ENCODE peak calls at places on chromosomes 16 and 17, in nine cellular contexts. P, D, L, S, V, Q, W, G and X are unnamed samples.

GRCh38 chr16:30997887-30998711 is 12.3 kb downstream of the STX1B start:
- DNase-seq in P (no peak), D (peak), L (no peak), S (peak), V (peak), Q (no peak), W (no peak), G (peak), X (peak)

GRCh38 chr16:85288869-85289660 is 176.8 kb upstream of the CIBAR2 start:
- DNase-seq in P (no peak), D (no peak), L (no peak), S (no peak), V (no peak), Q (no peak), W (no peak), G (no peak), X (no peak)

GRCh38 chr16:54931041-54931756 is 534 bp downstream of the IRX5 start:
- DNase-seq in P (peak), D (peak), L (peak), S (peak), V (no peak), Q (peak), W (no peak), G (no peak), X (no peak)

GRCh38 chr17:45127583-45128300 is 4.6 kb downstream of the PLCD3 start:
- DNase-seq in P (no peak), D (peak), L (peak), S (no peak), V (no peak), Q (peak), W (no peak), G (no peak), X (no peak)

GRCh38 chr16:73041644-73042043 is 6.3 kb downstream of the ZFHX3 start:
- DNase-seq in P (no peak), D (no peak), L (no peak), S (no peak), V (no peak), Q (no peak), W (no peak), G (no peak), X (no peak)

GRCh38 chr16:23514381-23515152 is 4.3 kb upstream of the GGA2 start:
- DNase-seq in P (no peak), D (no peak), L (no peak), S (no peak), V (no peak), Q (peak), W (no peak), G (no peak), X (no peak)

GRCh38 chr17:9887521-9887920 is 17.6 kb downstream of the RCVRN start:
- DNase-seq in P (no peak), D (no peak), L (no peak), S (no peak), V (peak), Q (no peak), W (no peak), G (no peak), X (peak)

GRCh38 chr16:77191259-77191969 is 424 bp downstream of the MON1B start:
- DNase-seq in P (no peak), D (no peak), L (peak), S (no peak), V (peak), Q (peak), W (peak), G (peak), X (peak)

GRCh38 chr17:79028496-79029326 is 4.7 kb downstream of the C1QTNF1 start:
- DNase-seq in P (no peak), D (peak), L (peak), S (no peak), V (no peak), Q (peak), W (peak), G (no peak), X (no peak)
- TF ChIP-seq CTCF in P (peak), D (peak), L (no peak), S (peak), V (no peak), Q (no peak), W (no peak), G (peak), X (no peak)

DNA sequence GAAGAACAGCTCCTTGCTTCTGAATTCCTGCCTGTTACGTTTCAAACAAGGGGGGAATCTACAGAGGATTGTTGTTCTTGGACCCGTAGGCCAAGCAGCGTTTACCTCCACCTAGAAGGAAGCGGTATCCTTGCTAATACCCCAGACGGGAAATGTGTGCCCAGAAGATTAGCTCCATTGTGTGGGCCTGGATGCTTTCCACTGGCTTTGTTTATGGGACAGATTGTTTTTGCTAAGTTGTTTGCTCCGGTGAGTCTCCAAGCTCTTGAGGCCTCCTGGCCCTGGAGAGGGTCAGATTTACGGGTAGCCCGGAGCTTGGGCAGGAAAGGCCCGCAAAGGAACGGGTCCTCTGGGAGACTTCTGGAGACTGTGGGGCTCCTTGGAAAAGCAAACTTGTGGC is 28.4 kb upstream of the MRTFB start:
- DNase-seq in P (no peak), D (no peak), L (no peak), S (no peak), V (no peak), Q (no peak), W (no peak), G (no peak), X (no peak)
- H3K27ac ChIP-seq in P (no peak), D (peak), L (no peak), S (no peak), V (no peak), Q (no peak), W (no peak), G (no peak), X (no peak)

GRCh38 chr16:87414251-87414680 is 22.1 kb downstream of the MAP1LC3B start:
- DNase-seq in P (no peak), D (no peak), L (no peak), S (no peak), V (no peak), Q (no peak), W (peak), G (no peak), X (no peak)

GRCh38 chr16:87412371-87412995 is 20.3 kb downstream of the MAP1LC3B start:
- DNase-seq in P (no peak), D (no peak), L (no peak), S (no peak), V (no peak), Q (no peak), W (peak), G (no peak), X (no peak)

GRCh38 chr16:87410958-87411357 is 18.8 kb downstream of the MAP1LC3B start:
- DNase-seq in P (no peak), D (no peak), L (no peak), S (peak), V (no peak), Q (no peak), W (peak), G (no peak), X (no peak)

GRCh38 chr16:87411375-87412271 is 19.5 kb downstream of the MAP1LC3B start:
- DNase-seq in P (no peak), D (no peak), L (no peak), S (no peak), V (no peak), Q (no peak), W (peak), G (no peak), X (no peak)

GRCh38 chr16:87412996-87413421 is 20.9 kb downstream of the MAP1LC3B start:
- DNase-seq in P (no peak), D (no peak), L (no peak), S (peak), V (no peak), Q (no peak), W (peak), G (no peak), X (no peak)
- TF ChIP-seq CTCF in P (no peak), D (no peak), L (no peak), S (peak), V (no peak), Q (no peak), W (no peak), G (no peak), X (no peak)

GRCh38 chr17:78432226-78432894 is 53.9 kb downstream of the PGS1 start:
- DNase-seq in P (no peak), D (no peak), L (peak), S (no peak), V (no peak), Q (no peak), W (no peak), G (no peak), X (no peak)
- H3K27ac ChIP-seq in P (no peak), D (no peak), L (no peak), S (no peak), V (no peak), Q (no peak), W (no peak), G (no peak), X (no peak)

GRCh38 chr16:64008131-64008530 is 1113.7 kb downstream of the CDH11 start:
- DNase-seq in P (no peak), D (no peak), L (no peak), S (no peak), V (no peak), Q (no peak), W (no peak), G (peak), X (no peak)
- TF ChIP-seq CTCF in P (no peak), D (no peak), L (no peak), S (no peak), V (no peak), Q (no peak), W (no peak), G (no peak), X (no peak)

GRCh38 chr17:57589151-57590034 is 155.7 kb downstream of the CCDC182 start:
- DNase-seq in P (no peak), D (no peak), L (no peak), S (no peak), V (no peak), Q (peak), W (peak), G (no peak), X (no peak)
- H3K27ac ChIP-seq in P (no peak), D (no peak), L (no peak), S (no peak), V (no peak), Q (no peak), W (no peak), G (no peak), X (no peak)

DNA sequence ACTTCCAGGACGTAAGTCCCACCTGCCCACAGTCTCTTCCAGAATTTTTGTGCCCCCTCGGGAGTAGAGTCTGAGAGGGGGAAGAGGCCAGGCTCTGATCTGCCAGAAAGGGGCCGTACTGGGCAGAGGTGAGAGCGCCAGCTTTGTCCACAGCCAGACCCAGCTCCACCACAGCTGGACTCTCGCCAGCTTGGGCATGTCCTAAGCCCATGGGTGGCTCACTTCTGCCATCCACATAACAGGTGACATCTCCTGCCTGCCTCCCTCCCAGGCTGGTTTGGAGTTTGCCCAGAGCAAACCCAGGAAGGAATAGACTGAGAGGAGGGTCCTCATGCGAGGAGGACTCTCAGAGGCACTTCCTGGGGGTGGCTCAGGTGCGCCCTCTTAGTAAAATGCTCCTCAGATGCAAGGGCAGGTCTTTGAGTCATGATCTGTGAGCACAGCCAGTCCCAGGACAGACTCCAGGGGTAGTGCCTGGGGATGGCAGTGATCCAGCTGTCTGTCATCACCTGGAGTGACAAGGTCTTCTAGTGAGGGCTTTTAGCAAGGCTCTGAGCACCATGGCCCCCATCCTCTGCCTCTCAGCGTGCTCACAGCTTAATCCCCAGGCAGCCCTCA is 89.2 kb downstream of the AMFR start:
- DNase-seq in P (no peak), D (no peak), L (no peak), S (no peak), V (no peak), Q (peak), W (no peak), G (no peak), X (peak)
- TF ChIP-seq CTCF in P (no peak), D (no peak), L (no peak), S (peak), V (no peak), Q (no peak), W (no peak), G (no peak), X (no peak)

GRCh38 chr17:20948984-20949777 is 93.6 kb downstream of the USP22 start:
- DNase-seq in P (no peak), D (no peak), L (no peak), S (no peak), V (no peak), Q (no peak), W (no peak), G (no peak), X (no peak)

GRCh38 chr17:20955437-20956323 is 87.1 kb downstream of the USP22 start:
- DNase-seq in P (no peak), D (no peak), L (no peak), S (no peak), V (peak), Q (no peak), W (no peak), G (peak), X (no peak)

GRCh38 chr17:20952183-20952582 is 90.6 kb downstream of the USP22 start:
- DNase-seq in P (no peak), D (no peak), L (no peak), S (no peak), V (no peak), Q (no peak), W (no peak), G (no peak), X (no peak)

DNA sequence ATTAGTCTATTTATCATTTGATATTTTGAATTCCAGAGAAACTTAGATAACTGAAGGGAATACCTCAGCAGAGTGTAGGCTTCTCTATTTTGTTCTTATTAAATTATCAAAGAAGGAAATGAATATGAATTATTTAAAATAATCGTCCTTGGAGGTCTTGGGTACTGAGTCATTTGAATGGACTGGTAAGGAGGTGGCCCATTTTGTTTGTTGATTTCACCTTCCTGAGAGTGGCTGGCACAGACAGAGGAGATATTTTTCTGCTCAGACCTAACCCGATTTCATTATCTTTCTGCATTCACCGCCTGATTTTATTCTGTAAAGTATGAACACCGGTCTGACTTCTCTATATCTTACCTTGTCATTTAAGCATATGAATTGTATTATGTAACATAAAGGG is 88.0 kb downstream of the USP22 start:
- DNase-seq in P (no peak), D (no peak), L (no peak), S (no peak), V (no peak), Q (no peak), W (no peak), G (no peak), X (no peak)
- H3K27ac ChIP-seq in P (no peak), D (no peak), L (no peak), S (no peak), V (no peak), Q (no peak), W (peak), G (no peak), X (no peak)